ENCODE peak calls at places on chromosomes 5 and 9, in seven cellular contexts. Z is mesendoderm, M is H9, S is fibroblast of lung, V is endodermal cell, W is neuronal stem cell, B is mesenchymal stem cell. K is an unnamed sample.

GRCh38 chr9:72873456-72873855 is 79.4 kb downstream of the ALDH1A1 start:
- DNase-seq in Z (no peak), M (no peak), S (no peak), V (no peak), W (no peak), B (no peak), K (no peak)

GRCh38 chr5:91390268-91390667 is 7.2 kb upstream of the ARRDC3 start:
- DNase-seq in Z (no peak), M (no peak), S (no peak), V (no peak), W (no peak), B (no peak), K (no peak)

GRCh38 chr5:14896091-14896490 is 24.5 kb upstream of the ANKH start:
- DNase-seq in Z (no peak), M (no peak), S (no peak), V (no peak), W (no peak), B (no peak), K (no peak)

GRCh38 chr9:116786737-116787136 is 99.6 kb downstream of the TRIM32 start:
- DNase-seq in Z (no peak), M (no peak), S (no peak), V (no peak), W (no peak), B (no peak), K (no peak)

GRCh38 chr5:77281969-77282336 is 71.5 kb downstream of the PDE8B start:
- DNase-seq in Z (no peak), M (no peak), S (no peak), V (no peak), W (no peak), B (no peak), K (no peak)

GRCh38 chr5:178895615-178896571 is at the start of gene ZFP2:
- DNase-seq in Z (peak), M (peak), S (peak), V (peak), W (peak), B (peak), K (peak)

GRCh38 chr9:4277531-4277991 is 22.3 kb downstream of the GLIS3 start:
- DNase-seq in Z (no peak), M (no peak), S (peak), V (no peak), W (no peak), B (no peak), K (peak)

GRCh38 chr5:156051972-156052371 is 275.0 kb upstream of the SGCD start:
- DNase-seq in Z (peak), M (peak), S (no peak), V (peak), W (no peak), B (no peak), K (no peak)

GRCh38 chr9:138044485-138045383 is 167.2 kb downstream of the CACNA1B start:
- DNase-seq in Z (no peak), M (no peak), S (no peak), V (no peak), W (no peak), B (no peak), K (no peak)

GRCh38 chr5:4857761-4858160 is 282.4 kb upstream of the ADAMTS16 start:
- DNase-seq in Z (no peak), M (no peak), S (peak), V (no peak), W (no peak), B (no peak), K (peak)

GRCh38 chr5:140700177-140701144 is at the start of gene ZMAT2:
- DNase-seq in Z (peak), M (peak), S (peak), V (peak), W (peak), B (peak), K (peak)

GRCh38 chr9:133543772-133544467 is 9.4 kb downstream of the ADAMTSL2 start:
- DNase-seq in Z (no peak), M (no peak), S (no peak), V (no peak), W (no peak), B (no peak), K (no peak)

GRCh38 chr5:58322453-58322852 is 137.4 kb downstream of the PLK2 start:
- DNase-seq in Z (peak), M (no peak), S (peak), V (no peak), W (no peak), B (peak), K (peak)

GRCh38 chr5:172440486-172440885 is 13.8 kb downstream of the SH3PXD2B start:
- DNase-seq in Z (no peak), M (no peak), S (no peak), V (no peak), W (no peak), B (no peak), K (no peak)

GRCh38 chr9:107438211-107439030 is 51.1 kb downstream of the KLF4 start:
- DNase-seq in Z (peak), M (peak), S (no peak), V (peak), W (no peak), B (peak), K (no peak)

GRCh38 chr5:10144040-10144439 is 105.6 kb downstream of the ATPSCKMT start:
- DNase-seq in Z (no peak), M (no peak), S (no peak), V (no peak), W (no peak), B (no peak), K (no peak)

GRCh38 chr5:138128344-138128743 is 10.9 kb downstream of the NME5 start:
- DNase-seq in Z (no peak), M (no peak), S (no peak), V (no peak), W (no peak), B (no peak), K (no peak)

GRCh38 chr5:149702953-149703646 is 27.0 kb upstream of the PPARGC1B start:
- DNase-seq in Z (no peak), M (no peak), S (no peak), V (no peak), W (no peak), B (no peak), K (no peak)

GRCh38 chr5:153617190-153617589 is 126.7 kb downstream of the GRIA1 start:
- DNase-seq in Z (no peak), M (no peak), S (peak), V (no peak), W (no peak), B (peak), K (peak)

GRCh38 chr5:95606419-95606818 is 13.5 kb upstream of the GPR150 start:
- DNase-seq in Z (no peak), M (no peak), S (no peak), V (no peak), W (no peak), B (no peak), K (no peak)

GRCh38 chr5:157273131-157273556 is 7.2 kb downstream of the CYFIP2 start:
- DNase-seq in Z (no peak), M (no peak), S (no peak), V (no peak), W (no peak), B (no peak), K (no peak)

GRCh38 chr9:105690742-105691141 is 3.6 kb upstream of the TMEM38B start:
- DNase-seq in Z (no peak), M (no peak), S (no peak), V (no peak), W (no peak), B (peak), K (no peak)

GRCh38 chr9:116154976-116155699 is 1.5 kb downstream of the PAPPA start:
- DNase-seq in Z (peak), M (peak), S (peak), V (peak), W (no peak), B (peak), K (peak)

GRCh38 chr9:137487454-137488329 is 28.6 kb upstream of the NSMF start:
- DNase-seq in Z (no peak), M (peak), S (no peak), V (no peak), W (no peak), B (no peak), K (no peak)

GRCh38 chr9:126797903-126798302 is 6.9 kb upstream of the ZBTB43 start:
- DNase-seq in Z (no peak), M (no peak), S (no peak), V (no peak), W (no peak), B (no peak), K (no peak)

GRCh38 chr9:36993933-36994764 is 39.9 kb downstream of the PAX5 start:
- DNase-seq in Z (no peak), M (no peak), S (no peak), V (no peak), W (no peak), B (no peak), K (no peak)

GRCh38 chr5:95620870-95621838 is 1.3 kb downstream of the GPR150 start:
- DNase-seq in Z (peak), M (peak), S (peak), V (peak), W (peak), B (peak), K (no peak)

GRCh38 chr9:76162751-76163500 is 231.3 kb downstream of the RFK start:
- DNase-seq in Z (no peak), M (peak), S (peak), V (no peak), W (no peak), B (peak), K (peak)

DNA sequence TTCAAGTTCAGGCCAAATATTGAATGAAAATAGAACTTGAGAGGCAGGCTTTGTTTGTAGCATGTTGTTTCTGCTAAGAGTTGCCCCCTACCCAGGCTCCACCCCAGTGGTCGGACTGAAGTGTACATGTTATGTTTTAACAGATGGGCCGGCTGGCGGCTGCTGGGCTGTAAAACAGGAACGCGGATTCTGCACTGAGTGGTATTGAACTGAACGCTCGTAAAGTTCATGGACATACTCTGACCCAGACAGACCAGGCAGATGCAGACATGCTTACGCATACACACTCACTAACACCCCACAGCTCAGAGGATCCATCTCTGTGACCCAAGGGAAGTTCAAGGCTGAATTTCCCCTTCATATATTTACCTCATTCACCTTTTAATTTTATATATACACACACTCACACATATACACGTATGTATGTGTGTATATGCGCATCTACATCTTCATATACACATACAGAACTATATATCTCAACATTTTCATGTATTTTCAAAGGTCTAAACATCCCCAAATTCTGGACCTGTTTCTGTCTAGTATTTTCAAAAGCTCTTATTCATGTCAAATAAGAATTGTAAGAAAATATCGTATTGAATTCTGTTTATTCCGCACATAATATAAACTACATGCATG is 1.4 kb downstream of the MARCHF3 start:
- DNase-seq in Z (no peak), M (no peak), S (peak), V (no peak), W (no peak), B (peak), K (no peak)
- H3K9ac ChIP-seq in Z (no peak), M (no peak), S (no peak), V (peak), W (no peak), B (peak), K (peak)

DNA sequence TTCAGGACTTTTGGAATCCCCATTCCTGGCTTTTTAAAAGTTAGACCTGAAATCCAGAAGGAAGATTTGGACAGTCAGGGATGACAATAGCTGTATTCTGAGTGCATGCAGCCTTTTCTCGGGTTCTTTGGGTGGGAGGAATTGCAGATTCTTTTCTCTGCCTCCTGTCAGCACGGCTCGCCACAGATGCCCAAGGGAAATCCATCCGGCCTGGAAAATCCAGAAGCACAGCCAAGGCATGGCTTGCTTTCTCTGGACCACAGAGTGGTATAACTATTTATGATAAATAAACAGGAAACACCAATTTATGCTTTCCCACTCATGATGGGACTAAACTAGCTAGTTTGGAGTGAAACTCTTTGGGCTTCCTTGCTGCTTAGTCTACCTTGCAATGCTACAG is 59.1 kb downstream of the C9orf152 start:
- DNase-seq in Z (no peak), M (no peak), S (no peak), V (no peak), W (no peak), B (peak), K (no peak)
- H3K9ac ChIP-seq in Z (no peak), M (no peak), S (no peak), V (no peak), W (no peak), B (peak), K (no peak)

GRCh38 chr9:131959056-131959455 is 120.6 kb downstream of the MED27 start:
- DNase-seq in Z (no peak), M (no peak), S (no peak), V (no peak), W (no peak), B (no peak), K (no peak)

GRCh38 chr9:131960311-131960710 is 119.4 kb downstream of the MED27 start:
- DNase-seq in Z (no peak), M (no peak), S (peak), V (no peak), W (no peak), B (no peak), K (peak)

GRCh38 chr9:131959887-131960286 is 119.8 kb downstream of the MED27 start:
- DNase-seq in Z (no peak), M (no peak), S (no peak), V (no peak), W (no peak), B (no peak), K (no peak)

GRCh38 chr9:131961496-131961880 is 118.2 kb downstream of the MED27 start:
- DNase-seq in Z (no peak), M (no peak), S (no peak), V (no peak), W (no peak), B (no peak), K (no peak)

DNA sequence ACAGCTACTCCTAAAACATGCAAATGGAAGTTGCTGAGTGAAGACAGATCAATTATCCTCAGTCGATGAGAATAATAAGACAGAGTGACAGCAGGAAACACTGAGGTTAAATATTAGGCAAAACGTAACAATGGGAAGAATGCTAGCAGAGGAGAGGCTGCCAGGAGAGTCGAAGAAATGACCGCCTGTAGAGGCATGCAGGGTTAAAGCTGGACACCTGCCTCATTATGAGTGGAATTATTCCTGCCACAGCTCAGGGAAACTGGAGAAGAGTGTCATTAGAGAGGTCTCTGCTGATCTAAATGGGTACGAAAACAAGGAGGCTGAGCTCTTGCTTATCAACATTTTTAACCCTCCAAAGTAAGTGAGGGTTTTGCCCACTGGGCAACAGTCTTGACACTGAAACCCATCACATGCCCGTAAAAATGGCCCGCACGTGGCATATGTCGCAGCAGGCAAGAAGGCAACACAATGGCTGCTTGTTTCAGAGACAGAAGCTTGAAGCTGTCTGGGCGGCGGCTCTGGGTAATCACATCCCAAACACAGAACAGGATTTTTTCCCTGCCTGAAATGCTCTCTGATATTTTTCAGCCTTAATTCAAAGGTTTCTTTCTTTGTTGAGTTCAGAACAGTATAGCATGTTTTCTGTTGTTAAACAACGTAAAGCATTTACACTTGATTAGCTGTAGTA is 118.7 kb downstream of the MED27 start:
- DNase-seq in Z (no peak), M (no peak), S (peak), V (no peak), W (no peak), B (no peak), K (peak)
- H3K9ac ChIP-seq in Z (no peak), M (no peak), S (no peak), V (no peak), W (peak), B (no peak), K (no peak)

DNA sequence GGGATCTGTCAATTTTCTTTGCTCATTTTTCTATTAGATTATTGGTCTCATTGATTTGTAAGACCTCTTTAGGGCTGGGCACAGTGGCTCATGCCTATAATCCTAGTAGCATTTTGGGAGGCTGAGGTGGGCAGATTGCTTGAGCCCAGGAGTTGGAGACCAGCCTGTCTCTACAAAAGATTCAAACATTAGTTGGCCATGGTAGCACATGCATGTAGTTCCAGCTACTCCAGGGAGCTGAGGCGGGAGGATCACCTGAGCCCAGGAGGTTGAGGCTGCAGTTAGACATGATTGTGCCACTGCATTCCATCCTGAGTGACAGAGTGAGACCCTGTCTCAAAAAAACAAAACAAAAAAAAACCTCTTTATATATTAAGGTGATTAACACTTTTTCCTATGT is 6.4 kb upstream of the SHROOM1 start:
- DNase-seq in Z (no peak), M (no peak), S (no peak), V (peak), W (no peak), B (no peak), K (no peak)
- H3K9ac ChIP-seq in Z (no peak), M (no peak), S (no peak), V (no peak), W (no peak), B (no peak), K (no peak)

GRCh38 chr9:108783318-108784127 is 72.3 kb downstream of the ACTL7B start:
- DNase-seq in Z (no peak), M (no peak), S (no peak), V (no peak), W (no peak), B (no peak), K (no peak)
- H3K9ac ChIP-seq in Z (no peak), M (no peak), S (no peak), V (no peak), W (no peak), B (no peak), K (no peak)

DNA sequence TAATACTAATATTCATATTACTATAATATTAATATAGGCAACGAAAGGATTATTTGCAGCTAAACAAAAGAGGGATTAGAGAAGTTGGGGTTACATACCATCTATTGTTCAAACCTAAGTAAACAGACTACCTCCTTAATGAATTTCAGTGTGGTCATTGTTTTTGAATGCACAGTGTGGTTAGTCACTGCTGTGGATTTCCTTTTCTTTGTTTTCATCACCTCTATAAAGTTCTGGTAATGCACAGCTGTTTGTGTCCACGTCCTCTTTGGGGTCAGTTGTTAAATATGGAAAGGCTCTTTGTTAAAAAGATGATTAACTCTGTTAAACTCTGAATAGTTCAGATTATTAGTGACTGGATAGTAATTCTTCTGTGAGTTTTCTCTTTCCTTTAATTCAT is 233.6 kb downstream of the MAST4 start:
- DNase-seq in Z (peak), M (no peak), S (peak), V (no peak), W (peak), B (peak), K (peak)
- H3K9ac ChIP-seq in Z (no peak), M (no peak), S (no peak), V (no peak), W (no peak), B (peak), K (peak)

DNA sequence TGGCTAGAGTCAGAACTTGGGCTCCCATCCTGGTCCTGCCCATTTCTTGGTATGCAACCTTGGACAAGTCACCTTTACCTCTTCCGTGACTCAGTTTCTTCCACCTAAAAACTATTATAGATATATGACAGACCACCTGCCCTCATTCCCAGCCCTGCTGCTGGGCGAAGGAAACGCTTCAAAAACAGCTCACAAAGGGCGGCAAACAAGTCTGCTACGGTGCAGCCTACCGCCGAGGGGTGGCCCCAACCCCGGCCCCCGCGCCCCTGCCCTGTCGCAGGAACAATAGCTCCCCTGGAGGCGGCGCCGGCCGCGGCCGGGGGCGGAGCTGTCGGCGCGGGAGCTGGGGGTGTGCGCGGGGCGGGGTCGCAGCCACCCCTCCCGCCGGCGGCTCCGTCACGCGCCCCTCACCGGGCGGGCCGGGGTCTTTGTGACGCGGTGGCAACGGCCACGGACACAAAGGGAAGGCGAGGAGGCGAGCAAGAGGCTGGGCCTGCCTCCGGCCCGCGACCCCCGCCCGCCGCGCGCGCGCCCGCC is at the start of gene TMEFF1:
- DNase-seq in Z (peak), M (peak), S (peak), V (peak), W (peak), B (peak), K (peak)
- H3K9ac ChIP-seq in Z (peak), M (peak), S (peak), V (peak), W (peak), B (peak), K (peak)

K was measured in astrocyte.